ENCODE peak calls at places on chromosomes 7 and 10, in seven cellular contexts. D is PC-3, M is tibial nerve, E is prostate gland, L is A549, R is fibroblast of lung, V is cardiac muscle cell. O is an unnamed sample. For H3K9me3, the result is how much of the 10 kb centered on the place peaks cover.

GRCh38 chr10:48463318-48464003 is 141.4 kb downstream of the ARHGAP22 start:
- DNase-seq in D (no peak), M (no peak), E (no peak), L (no peak), R (no peak), V (peak), O (no peak)

GRCh38 chr7:46830-47140 is 145.6 kb upstream of the FAM20C start:
- DNase-seq in D (no peak), M (peak), E (peak), L (no peak), R (no peak), V (no peak), O (no peak)

GRCh38 chr7:44382459-44383300 is 57.3 kb upstream of the CAMK2B start:
- DNase-seq in D (no peak), M (no peak), E (no peak), L (no peak), R (peak), V (peak), O (no peak)

GRCh38 chr7:14999331-14999730 is 96.8 kb upstream of the DGKB start:
- DNase-seq in D (no peak), M (no peak), E (no peak), L (no peak), R (no peak), V (no peak), O (peak)

GRCh38 chr7:6284461-6285360 is 12.3 kb upstream of the CYTH3 start:
- DNase-seq in D (peak), M (no peak), E (no peak), L (peak), R (peak), V (no peak), O (no peak)

GRCh38 chr7:51035696-51036095 is 253.0 kb upstream of the GRB10 start:
- DNase-seq in D (no peak), M (no peak), E (no peak), L (no peak), R (peak), V (no peak), O (no peak)

GRCh38 chr10:101062231-101063161 is 707 bp downstream of the KAZALD1 start:
- DNase-seq in D (peak), M (peak), E (peak), L (peak), R (peak), V (peak), O (peak)

GRCh38 chr7:119936876-119937275 is 336.1 kb upstream of the KCND2 start:
- DNase-seq in D (no peak), M (no peak), E (no peak), L (no peak), R (no peak), V (no peak), O (no peak)

GRCh38 chr7:136956671-136957070 is 88.2 kb downstream of the CHRM2 start:
- DNase-seq in D (peak), M (no peak), E (no peak), L (no peak), R (peak), V (no peak), O (peak)

GRCh38 chr7:42278360-42278759 is 41.4 kb upstream of the GLI3 start:
- DNase-seq in D (no peak), M (no peak), E (no peak), L (no peak), R (no peak), V (no peak), O (no peak)

GRCh38 chr10:73850863-73851461 is 23.4 kb downstream of the CAMK2G start:
- DNase-seq in D (no peak), M (peak), E (no peak), L (no peak), R (peak), V (peak), O (peak)

GRCh38 chr7:378551-379455 is 88.8 kb downstream of the FOXL3 start:
- DNase-seq in D (no peak), M (no peak), E (no peak), L (no peak), R (no peak), V (no peak), O (no peak)

GRCh38 chr10:109978481-109978880 is 29.3 kb upstream of the ADD3 start:
- DNase-seq in D (peak), M (peak), E (no peak), L (peak), R (peak), V (peak), O (peak)

GRCh38 chr7:66696774-66697191 is 43.8 kb upstream of the RABGEF1 start:
- DNase-seq in D (no peak), M (no peak), E (no peak), L (peak), R (peak), V (no peak), O (peak)

GRCh38 chr7:105315357-105315756 is 73.4 kb downstream of the SRPK2 start:
- DNase-seq in D (no peak), M (no peak), E (no peak), L (no peak), R (no peak), V (no peak), O (no peak)

GRCh38 chr10:88493676-88494483 is 89.2 kb downstream of the RNLS start:
- DNase-seq in D (no peak), M (no peak), E (no peak), L (no peak), R (peak), V (no peak), O (no peak)

GRCh38 chr10:43964486-43964885 is 315.8 kb upstream of the ZNF32 start:
- DNase-seq in D (no peak), M (no peak), E (no peak), L (no peak), R (no peak), V (no peak), O (no peak)

GRCh38 chr7:11358637-11359036 is 385.0 kb downstream of the PHF14 start:
- DNase-seq in D (no peak), M (no peak), E (no peak), L (no peak), R (no peak), V (no peak), O (no peak)

GRCh38 chr10:119251315-119251708 is 43.9 kb downstream of the GRK5 start:
- DNase-seq in D (no peak), M (no peak), E (no peak), L (no peak), R (peak), V (no peak), O (no peak)

GRCh38 chr7:74343281-74344127 is 54.3 kb downstream of the CLIP2 start:
- DNase-seq in D (peak), M (no peak), E (no peak), L (peak), R (peak), V (no peak), O (no peak)

GRCh38 chr10:31697271-31698168 is 231.1 kb downstream of the ARHGAP12 start:
- DNase-seq in D (peak), M (peak), E (peak), L (no peak), R (peak), V (no peak), O (no peak)

DNA sequence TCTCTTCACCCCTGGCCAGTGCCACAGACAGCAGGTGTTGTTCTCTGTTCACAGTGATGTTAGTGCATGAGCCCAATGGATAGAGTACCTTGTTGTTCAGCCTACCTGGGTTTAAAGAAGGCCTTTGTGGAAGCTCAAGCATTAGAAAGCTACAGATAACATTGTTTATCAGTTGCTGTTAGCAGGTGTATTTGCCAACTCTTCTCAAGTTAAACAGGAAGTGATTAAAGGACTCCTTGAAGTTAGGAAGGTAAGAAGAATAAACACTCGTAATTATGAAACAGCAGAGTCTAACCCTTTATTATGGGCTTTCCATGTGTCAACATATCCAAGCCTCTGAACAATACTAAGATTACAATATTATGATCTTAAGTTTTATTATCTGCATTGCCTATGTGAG is 25.9 kb downstream of the RGR start:
- DNase-seq in D (no peak), M (no peak), E (no peak), L (no peak), R (no peak), V (no peak), O (no peak)
- H3K9me3 ChIP-seq in D (under half), M (under half), E (under half), L (under half), R (under half), V (under half), O (under half)

DNA sequence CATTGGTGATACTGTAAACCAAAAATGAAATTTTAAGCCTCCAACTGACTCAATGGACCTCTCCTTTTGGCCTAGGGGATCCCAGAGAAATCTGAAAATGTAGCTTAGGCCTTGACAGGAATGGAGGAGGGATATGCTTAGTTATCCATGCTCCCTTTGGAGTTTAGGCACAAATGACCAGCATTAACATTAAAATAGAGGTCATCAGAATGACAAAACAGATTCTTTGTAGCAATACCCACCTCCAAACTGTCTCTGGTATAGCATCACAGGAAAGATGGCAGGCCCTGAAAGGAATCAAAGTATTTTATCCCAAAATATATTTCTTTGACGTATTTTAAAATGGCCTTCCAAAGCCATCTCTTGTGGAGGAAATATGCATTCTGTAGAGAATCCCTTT is 39.1 kb upstream of the LRRN3 start:
- DNase-seq in D (no peak), M (no peak), E (no peak), L (no peak), R (no peak), V (no peak), O (no peak)
- TF ChIP-seq CTCF in D (no peak), M (no peak), E (no peak), L (no peak), R (no peak), V (no peak), O (no peak)

DNA sequence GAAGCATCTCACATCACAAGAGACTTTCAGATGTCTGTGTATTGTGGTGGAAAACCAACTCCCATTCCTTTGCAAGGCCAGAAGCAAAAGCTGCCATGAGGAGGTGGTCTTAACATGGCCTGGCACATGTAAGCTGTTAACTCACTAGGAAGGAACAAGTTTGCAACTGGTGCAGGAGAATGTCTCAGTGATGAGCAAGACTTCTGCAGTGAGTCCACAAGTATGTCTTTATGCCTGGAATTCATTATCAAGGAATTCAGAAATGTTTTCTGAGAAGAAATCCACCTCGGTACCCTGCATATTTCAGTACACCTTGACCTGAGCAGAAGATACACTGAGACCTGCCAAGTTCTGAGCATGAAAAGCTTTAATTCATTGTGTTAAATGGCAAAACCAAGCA is 1033.1 kb downstream of the NRG3 start:
- DNase-seq in D (no peak), M (no peak), E (no peak), L (no peak), R (no peak), V (no peak), O (no peak)
- H3K9me3 ChIP-seq in D (under half), M (under half), E (under half), L (under half), R (under half), V (under half), O (under half)

DNA sequence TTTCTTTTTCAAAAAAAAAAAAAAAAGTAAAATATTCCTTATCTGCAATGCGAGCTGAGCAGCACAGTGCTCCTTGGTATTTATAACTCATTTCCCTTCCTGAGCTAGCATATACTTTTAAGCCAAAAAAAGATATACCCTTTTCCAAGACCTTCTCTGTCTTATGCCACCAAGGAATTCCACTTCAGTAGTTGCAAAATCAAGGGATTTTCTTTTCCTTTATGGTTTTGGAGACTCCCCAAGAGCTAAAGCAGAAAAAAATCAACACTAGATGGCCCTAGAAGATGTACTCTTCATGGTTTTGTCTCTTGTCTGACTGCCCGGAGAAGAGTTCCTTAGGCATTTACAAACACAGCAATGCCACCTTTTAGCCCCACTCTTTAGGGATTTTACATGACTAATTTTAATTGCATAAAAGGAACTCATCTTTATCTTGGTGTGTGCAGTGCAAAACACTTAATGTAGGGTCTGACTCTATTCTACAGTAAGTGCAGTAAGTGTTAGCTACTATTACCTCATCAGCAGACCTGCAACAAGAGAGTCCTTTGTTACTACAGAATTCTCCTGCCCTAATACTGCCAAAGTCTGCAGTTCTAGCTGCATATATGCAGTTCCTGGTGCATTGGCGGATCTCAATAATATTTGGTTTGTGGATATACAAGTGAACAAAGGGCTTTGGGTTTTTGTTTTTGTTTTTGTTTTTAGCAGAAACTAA is 443.3 kb downstream of the GFRA1 start:
- DNase-seq in D (no peak), M (no peak), E (no peak), L (peak), R (peak), V (peak), O (peak)
- TF ChIP-seq CTCF in D (no peak), M (no peak), E (no peak), L (peak), R (peak), V (peak), O (peak)

GRCh38 chr7:157997471-157997870 is 590.2 kb downstream of the PTPRN2 start:
- DNase-seq in D (no peak), M (no peak), E (no peak), L (no peak), R (no peak), V (no peak), O (no peak)
- H3K9me3 ChIP-seq in D (under half), M (under half), E (under half), L (under half), R (under half), V (under half), O (under half)

GRCh38 chr10:125985557-125986246 is 89.3 kb downstream of the FANK1 start:
- DNase-seq in D (no peak), M (no peak), E (no peak), L (no peak), R (peak), V (no peak), O (no peak)
- TF ChIP-seq CTCF in D (no peak), M (no peak), E (no peak), L (no peak), R (no peak), V (no peak), O (no peak)

GRCh38 chr10:133555521-133555920 is 9.9 kb downstream of the SYCE1 start:
- DNase-seq in D (no peak), M (no peak), E (no peak), L (no peak), R (no peak), V (no peak), O (no peak)

GRCh38 chr10:133559216-133559615 is 6.2 kb downstream of the SYCE1 start:
- DNase-seq in D (no peak), M (no peak), E (no peak), L (no peak), R (no peak), V (no peak), O (no peak)

DNA sequence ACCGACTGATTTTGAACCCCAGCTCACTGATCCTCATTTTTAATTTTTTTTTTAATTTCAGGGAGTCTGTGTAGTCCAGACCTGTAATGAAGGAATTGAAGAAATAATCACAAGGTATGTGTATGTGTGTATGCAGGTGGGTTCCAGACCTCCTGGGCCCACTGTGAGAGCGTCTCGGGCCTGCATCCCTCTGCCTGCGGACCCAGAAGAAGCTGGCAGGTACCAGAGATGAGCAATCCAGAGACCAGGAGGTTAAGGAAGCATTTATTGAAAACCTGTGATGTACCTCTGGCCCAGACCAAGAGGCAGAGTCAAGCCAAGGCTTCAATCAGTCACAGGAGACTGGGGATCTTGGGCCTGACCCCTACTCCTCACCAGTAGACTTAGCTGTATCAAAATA is 10.8 kb downstream of the SYCE1 start:
- DNase-seq in D (no peak), M (no peak), E (no peak), L (no peak), R (no peak), V (no peak), O (no peak)
- H3K9me3 ChIP-seq in D (under half), M (under half), E (under half), L (under half), R (under half), V (under half), O (under half)

DNA sequence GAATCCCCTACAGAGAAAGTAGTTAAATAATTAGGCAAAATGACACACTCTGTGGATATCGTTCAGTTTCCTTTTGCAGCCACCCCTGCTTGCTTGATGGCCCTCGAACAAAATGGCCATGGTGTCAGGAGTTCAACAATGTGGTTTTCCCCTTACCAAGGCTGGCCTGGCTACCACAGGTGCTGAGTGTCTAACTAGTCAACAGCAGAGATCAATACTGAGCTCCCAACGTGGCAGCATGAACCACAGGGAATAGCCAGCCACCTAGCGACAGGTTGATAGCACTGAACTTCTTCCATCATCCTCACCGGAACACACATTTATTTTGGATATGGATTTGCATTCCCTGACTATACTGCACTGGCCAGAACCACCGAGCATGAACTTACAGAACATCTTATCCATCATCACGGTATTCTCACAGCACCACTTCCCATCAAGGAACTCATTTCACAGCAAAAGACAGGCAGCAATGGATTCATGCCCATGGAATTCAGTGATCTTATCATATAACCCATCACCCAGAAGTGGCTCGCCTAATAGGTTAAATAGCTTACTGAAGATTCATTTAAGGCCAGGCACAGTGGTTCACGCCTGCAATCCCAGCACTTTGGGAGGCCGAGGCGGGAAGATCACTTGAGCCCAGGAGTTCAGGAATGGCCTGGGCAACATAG is 6.3 kb downstream of the C10orf67 start:
- DNase-seq in D (peak), M (no peak), E (no peak), L (peak), R (peak), V (no peak), O (no peak)
- TF ChIP-seq CTCF in D (no peak), M (no peak), E (no peak), L (no peak), R (no peak), V (peak), O (no peak)

O was measured in A673.